ENCODE peak calls at places on chromosomes 11 and 22, in eight cellular contexts. One of them, this sample, is unnamed.

GRCh38 chr11:134508219-134508990 is 96.4 kb upstream of the B3GAT1 start:
- DNase-seq in suprapubic skin: peak; percentile 34
- DNase-seq in activated CD4-positive, alpha-beta T cell treated with anti-CD3 and anti-CD28 coated beads for 24 hours: no peak
- DNase-seq in astrocyte of the hippocampus: no peak
- DNase-seq in EH: no peak
- DNase-seq in fibroblast of mammary gland: no peak
- DNase-seq in lung: no peak
- DNase-seq in stimulated activated CD4-positive, alpha-beta T cell treated with anti-CD3 and anti-CD28 coated beads, Interleukin-1b, Interleukin-23, amount 100 ng/mL, for 48 hours: no peak
- DNase-seq in this sample: no peak

GRCh38 chr11:66290332-66290629 is 1.3 kb upstream of the YIF1A start:
- DNase-seq in astrocyte of the hippocampus: no peak
- DNase-seq in EH: no peak
- DNase-seq in stimulated activated CD4-positive, alpha-beta T cell treated with anti-CD3 and anti-CD28 coated beads, Interleukin-1b, Interleukin-23, amount 100 ng/mL, for 48 hours: no peak
- DNase-seq in suprapubic skin: no peak
- DNase-seq in lung: no peak
- DNase-seq in fibroblast of mammary gland: no peak
- DNase-seq in activated CD4-positive, alpha-beta T cell treated with anti-CD3 and anti-CD28 coated beads for 24 hours: no peak
- DNase-seq in this sample: no peak

GRCh38 chr11:75816561-75817239 is 1.7 kb downstream of the UVRAG start:
- DNase-seq in activated CD4-positive, alpha-beta T cell treated with anti-CD3 and anti-CD28 coated beads for 24 hours: no peak
- DNase-seq in stimulated activated CD4-positive, alpha-beta T cell treated with anti-CD3 and anti-CD28 coated beads, Interleukin-1b, Interleukin-23, amount 100 ng/mL, for 48 hours: no peak
- DNase-seq in suprapubic skin: no peak
- DNase-seq in EH: no peak
- DNase-seq in astrocyte of the hippocampus: peak; percentile 23
- DNase-seq in fibroblast of mammary gland: peak; percentile 16
- DNase-seq in lung: no peak
- DNase-seq in this sample: no peak

GRCh38 chr11:32610926-32611325 is 27.3 kb downstream of the EIF3M start:
- DNase-seq in activated CD4-positive, alpha-beta T cell treated with anti-CD3 and anti-CD28 coated beads for 24 hours: no peak
- DNase-seq in stimulated activated CD4-positive, alpha-beta T cell treated with anti-CD3 and anti-CD28 coated beads, Interleukin-1b, Interleukin-23, amount 100 ng/mL, for 48 hours: no peak
- DNase-seq in EH: peak; percentile 4
- DNase-seq in astrocyte of the hippocampus: no peak
- DNase-seq in lung: no peak
- DNase-seq in fibroblast of mammary gland: peak; percentile 4
- DNase-seq in suprapubic skin: no peak
- DNase-seq in this sample: no peak

GRCh38 chr22:24810043-24810749 is 4.2 kb downstream of the SGSM1 start:
- DNase-seq in astrocyte of the hippocampus: peak; percentile 43
- DNase-seq in stimulated activated CD4-positive, alpha-beta T cell treated with anti-CD3 and anti-CD28 coated beads, Interleukin-1b, Interleukin-23, amount 100 ng/mL, for 48 hours: no peak
- DNase-seq in fibroblast of mammary gland: no peak
- DNase-seq in lung: no peak
- DNase-seq in activated CD4-positive, alpha-beta T cell treated with anti-CD3 and anti-CD28 coated beads for 24 hours: no peak
- DNase-seq in suprapubic skin: no peak
- DNase-seq in EH: peak; percentile 10
- DNase-seq in this sample: peak; percentile 12

GRCh38 chr11:66570117-66570825 is 1.9 kb upstream of the CTSF start:
- DNase-seq in fibroblast of mammary gland: no peak
- DNase-seq in lung: no peak
- DNase-seq in astrocyte of the hippocampus: no peak
- DNase-seq in activated CD4-positive, alpha-beta T cell treated with anti-CD3 and anti-CD28 coated beads for 24 hours: no peak
- DNase-seq in suprapubic skin: no peak
- DNase-seq in EH: peak; percentile 22
- DNase-seq in stimulated activated CD4-positive, alpha-beta T cell treated with anti-CD3 and anti-CD28 coated beads, Interleukin-1b, Interleukin-23, amount 100 ng/mL, for 48 hours: no peak
- DNase-seq in this sample: no peak

GRCh38 chr11:61793084-61793828 is 545 bp downstream of the FEN1 start:
- DNase-seq in activated CD4-positive, alpha-beta T cell treated with anti-CD3 and anti-CD28 coated beads for 24 hours: no peak
- DNase-seq in lung: no peak
- DNase-seq in stimulated activated CD4-positive, alpha-beta T cell treated with anti-CD3 and anti-CD28 coated beads, Interleukin-1b, Interleukin-23, amount 100 ng/mL, for 48 hours: no peak
- DNase-seq in astrocyte of the hippocampus: no peak
- DNase-seq in EH: no peak
- DNase-seq in fibroblast of mammary gland: peak; percentile 8
- DNase-seq in suprapubic skin: no peak
- DNase-seq in this sample: no peak

GRCh38 chr11:13384837-13385417 is 78.1 kb downstream of the BTBD10 start:
- DNase-seq in EH: peak; percentile 57
- DNase-seq in suprapubic skin: no peak
- DNase-seq in astrocyte of the hippocampus: peak; percentile 81
- DNase-seq in lung: no peak
- DNase-seq in stimulated activated CD4-positive, alpha-beta T cell treated with anti-CD3 and anti-CD28 coated beads, Interleukin-1b, Interleukin-23, amount 100 ng/mL, for 48 hours: peak; percentile 4
- DNase-seq in activated CD4-positive, alpha-beta T cell treated with anti-CD3 and anti-CD28 coated beads for 24 hours: no peak
- DNase-seq in fibroblast of mammary gland: peak; percentile 57
- DNase-seq in this sample: no peak

GRCh38 chr11:103789957-103790356 is 246.5 kb upstream of the DDI1 start:
- DNase-seq in stimulated activated CD4-positive, alpha-beta T cell treated with anti-CD3 and anti-CD28 coated beads, Interleukin-1b, Interleukin-23, amount 100 ng/mL, for 48 hours: no peak
- DNase-seq in astrocyte of the hippocampus: peak; percentile 43
- DNase-seq in suprapubic skin: no peak
- DNase-seq in fibroblast of mammary gland: no peak
- DNase-seq in activated CD4-positive, alpha-beta T cell treated with anti-CD3 and anti-CD28 coated beads for 24 hours: no peak
- DNase-seq in lung: no peak
- DNase-seq in EH: no peak
- DNase-seq in this sample: no peak

GRCh38 chr22:44147821-44148574 is 32.7 kb upstream of the PARVG start:
- DNase-seq in suprapubic skin: no peak
- DNase-seq in EH: peak; percentile 62
- DNase-seq in fibroblast of mammary gland: no peak
- DNase-seq in activated CD4-positive, alpha-beta T cell treated with anti-CD3 and anti-CD28 coated beads for 24 hours: no peak
- DNase-seq in lung: no peak
- DNase-seq in astrocyte of the hippocampus: peak; percentile 93
- DNase-seq in stimulated activated CD4-positive, alpha-beta T cell treated with anti-CD3 and anti-CD28 coated beads, Interleukin-1b, Interleukin-23, amount 100 ng/mL, for 48 hours: no peak
- DNase-seq in this sample: no peak

GRCh38 chr11:67177399-67178281 is 58.6 kb downstream of the KDM2A start:
- DNase-seq in lung: no peak
- DNase-seq in astrocyte of the hippocampus: no peak
- DNase-seq in fibroblast of mammary gland: no peak
- DNase-seq in stimulated activated CD4-positive, alpha-beta T cell treated with anti-CD3 and anti-CD28 coated beads, Interleukin-1b, Interleukin-23, amount 100 ng/mL, for 48 hours: no peak
- DNase-seq in suprapubic skin: no peak
- DNase-seq in EH: no peak
- DNase-seq in activated CD4-positive, alpha-beta T cell treated with anti-CD3 and anti-CD28 coated beads for 24 hours: no peak
- DNase-seq in this sample: no peak

GRCh38 chr11:117058761-117059233 is 39.4 kb downstream of the SIK3 start:
- DNase-seq in lung: no peak
- DNase-seq in stimulated activated CD4-positive, alpha-beta T cell treated with anti-CD3 and anti-CD28 coated beads, Interleukin-1b, Interleukin-23, amount 100 ng/mL, for 48 hours: no peak
- DNase-seq in activated CD4-positive, alpha-beta T cell treated with anti-CD3 and anti-CD28 coated beads for 24 hours: no peak
- DNase-seq in suprapubic skin: no peak
- DNase-seq in EH: peak; percentile 78
- DNase-seq in astrocyte of the hippocampus: peak; percentile 69
- DNase-seq in fibroblast of mammary gland: peak; percentile 86
- DNase-seq in this sample: no peak

GRCh38 chr11:1573847-1574255 is 1.8 kb upstream of the DUSP8 start:
- DNase-seq in lung: peak; percentile 71
- DNase-seq in suprapubic skin: no peak
- DNase-seq in fibroblast of mammary gland: no peak
- DNase-seq in activated CD4-positive, alpha-beta T cell treated with anti-CD3 and anti-CD28 coated beads for 24 hours: no peak
- DNase-seq in astrocyte of the hippocampus: peak; percentile 28
- DNase-seq in stimulated activated CD4-positive, alpha-beta T cell treated with anti-CD3 and anti-CD28 coated beads, Interleukin-1b, Interleukin-23, amount 100 ng/mL, for 48 hours: no peak
- DNase-seq in EH: no peak
- DNase-seq in this sample: no peak

GRCh38 chr11:71364176-71364671 is 84.0 kb downstream of the DHCR7 start:
- DNase-seq in astrocyte of the hippocampus: no peak
- DNase-seq in lung: no peak
- DNase-seq in suprapubic skin: no peak
- DNase-seq in EH: no peak
- DNase-seq in activated CD4-positive, alpha-beta T cell treated with anti-CD3 and anti-CD28 coated beads for 24 hours: no peak
- DNase-seq in stimulated activated CD4-positive, alpha-beta T cell treated with anti-CD3 and anti-CD28 coated beads, Interleukin-1b, Interleukin-23, amount 100 ng/mL, for 48 hours: no peak
- DNase-seq in fibroblast of mammary gland: no peak
- DNase-seq in this sample: no peak

GRCh38 chr22:50271519-50271970 is 1.4 kb upstream of the MAPK11 start:
- DNase-seq in suprapubic skin: no peak
- DNase-seq in EH: peak; percentile 78
- DNase-seq in fibroblast of mammary gland: peak; percentile 35
- DNase-seq in activated CD4-positive, alpha-beta T cell treated with anti-CD3 and anti-CD28 coated beads for 24 hours: peak; percentile 52
- DNase-seq in lung: peak; percentile 56
- DNase-seq in astrocyte of the hippocampus: peak; percentile 88
- DNase-seq in stimulated activated CD4-positive, alpha-beta T cell treated with anti-CD3 and anti-CD28 coated beads, Interleukin-1b, Interleukin-23, amount 100 ng/mL, for 48 hours: peak; percentile 26
- DNase-seq in this sample: peak; percentile 42

GRCh38 chr11:460331-461199 is 10.5 kb downstream of the PTDSS2 start:
- DNase-seq in astrocyte of the hippocampus: no peak
- DNase-seq in activated CD4-positive, alpha-beta T cell treated with anti-CD3 and anti-CD28 coated beads for 24 hours: no peak
- DNase-seq in suprapubic skin: no peak
- DNase-seq in fibroblast of mammary gland: no peak
- DNase-seq in lung: no peak
- DNase-seq in EH: no peak
- DNase-seq in stimulated activated CD4-positive, alpha-beta T cell treated with anti-CD3 and anti-CD28 coated beads, Interleukin-1b, Interleukin-23, amount 100 ng/mL, for 48 hours: no peak
- DNase-seq in this sample: no peak